ENCODE peak calls at places on chromosome 12, in ten cellular contexts. One of them, this sample, is unnamed.

GRCh38 chr12:50059440-50060119 is 2.2 kb downstream of the ASIC1 start:
- DNase-seq in CD4-positive, alpha-beta memory T cell: peak
- DNase-seq in RWPE1: no peak
- DNase-seq in occipital lobe: no peak
- DNase-seq in myocyte: no peak
- DNase-seq in activated CD4-positive, alpha-beta T cell treated with anti-CD3 and anti-CD28 coated beads, Interleukin-2, amount 50 U/mL, for 1 hour: peak
- DNase-seq in small intestine: no peak
- DNase-seq in nucleus accumbens: no peak
- DNase-seq in astrocyte of the spinal cord: no peak
- DNase-seq in activated B cell treated with CpG ODN at 0.5 μM for 24 hours: no peak
- DNase-seq in this sample: no peak

GRCh38 chr12:112850343-112850742 is 56.4 kb upstream of the OAS1 start:
- DNase-seq in astrocyte of the spinal cord: no peak
- DNase-seq in nucleus accumbens: peak
- DNase-seq in myocyte: no peak
- DNase-seq in small intestine: no peak
- DNase-seq in RWPE1: no peak
- DNase-seq in CD4-positive, alpha-beta memory T cell: no peak
- DNase-seq in activated B cell treated with CpG ODN at 0.5 μM for 24 hours: no peak
- DNase-seq in activated CD4-positive, alpha-beta T cell treated with anti-CD3 and anti-CD28 coated beads, Interleukin-2, amount 50 U/mL, for 1 hour: no peak
- DNase-seq in occipital lobe: peak
- DNase-seq in this sample: no peak

GRCh38 chr12:113220593-113221180 is 577 bp upstream of the TPCN1 start:
- DNase-seq in RWPE1: no peak
- DNase-seq in occipital lobe: no peak
- DNase-seq in myocyte: no peak
- DNase-seq in activated CD4-positive, alpha-beta T cell treated with anti-CD3 and anti-CD28 coated beads, Interleukin-2, amount 50 U/mL, for 1 hour: no peak
- DNase-seq in astrocyte of the spinal cord: peak
- DNase-seq in CD4-positive, alpha-beta memory T cell: peak
- DNase-seq in activated B cell treated with CpG ODN at 0.5 μM for 24 hours: no peak
- DNase-seq in nucleus accumbens: no peak
- DNase-seq in small intestine: no peak
- DNase-seq in this sample: no peak

GRCh38 chr12:132417741-132418140 is 72.2 kb upstream of the FBRSL1 start:
- DNase-seq in astrocyte of the spinal cord: no peak
- DNase-seq in CD4-positive, alpha-beta memory T cell: no peak
- DNase-seq in occipital lobe: no peak
- DNase-seq in RWPE1: no peak
- DNase-seq in myocyte: no peak
- DNase-seq in activated CD4-positive, alpha-beta T cell treated with anti-CD3 and anti-CD28 coated beads, Interleukin-2, amount 50 U/mL, for 1 hour: no peak
- DNase-seq in small intestine: no peak
- DNase-seq in nucleus accumbens: no peak
- DNase-seq in activated B cell treated with CpG ODN at 0.5 μM for 24 hours: no peak
- DNase-seq in this sample: no peak

GRCh38 chr12:22598763-22599161 is 26.2 kb upstream of the ETNK1 start:
- DNase-seq in RWPE1: no peak
- DNase-seq in astrocyte of the spinal cord: no peak
- DNase-seq in activated CD4-positive, alpha-beta T cell treated with anti-CD3 and anti-CD28 coated beads, Interleukin-2, amount 50 U/mL, for 1 hour: no peak
- DNase-seq in nucleus accumbens: no peak
- DNase-seq in small intestine: peak
- DNase-seq in myocyte: no peak
- DNase-seq in activated B cell treated with CpG ODN at 0.5 μM for 24 hours: no peak
- DNase-seq in occipital lobe: no peak
- DNase-seq in CD4-positive, alpha-beta memory T cell: no peak
- DNase-seq in this sample: no peak

GRCh38 chr12:113359133-113359938 is 949 bp downstream of the PLBD2 start:
- DNase-seq in CD4-positive, alpha-beta memory T cell: peak
- DNase-seq in occipital lobe: peak
- DNase-seq in RWPE1: no peak
- DNase-seq in nucleus accumbens: peak
- DNase-seq in myocyte: peak
- DNase-seq in activated CD4-positive, alpha-beta T cell treated with anti-CD3 and anti-CD28 coated beads, Interleukin-2, amount 50 U/mL, for 1 hour: no peak
- DNase-seq in activated B cell treated with CpG ODN at 0.5 μM for 24 hours: no peak
- DNase-seq in small intestine: no peak
- DNase-seq in astrocyte of the spinal cord: no peak
- DNase-seq in this sample: no peak

GRCh38 chr12:105676694-105677093 is 346.2 kb downstream of the C12orf75 start:
- DNase-seq in nucleus accumbens: no peak
- DNase-seq in CD4-positive, alpha-beta memory T cell: no peak
- DNase-seq in astrocyte of the spinal cord: no peak
- DNase-seq in activated B cell treated with CpG ODN at 0.5 μM for 24 hours: no peak
- DNase-seq in activated CD4-positive, alpha-beta T cell treated with anti-CD3 and anti-CD28 coated beads, Interleukin-2, amount 50 U/mL, for 1 hour: no peak
- DNase-seq in small intestine: peak
- DNase-seq in myocyte: no peak
- DNase-seq in occipital lobe: no peak
- DNase-seq in RWPE1: no peak
- DNase-seq in this sample: no peak

GRCh38 chr12:68042212-68042699 is 53.0 kb downstream of the IFNG-AS1 start:
- DNase-seq in small intestine: no peak
- DNase-seq in CD4-positive, alpha-beta memory T cell: no peak
- DNase-seq in nucleus accumbens: no peak
- DNase-seq in activated CD4-positive, alpha-beta T cell treated with anti-CD3 and anti-CD28 coated beads, Interleukin-2, amount 50 U/mL, for 1 hour: no peak
- DNase-seq in myocyte: peak
- DNase-seq in astrocyte of the spinal cord: no peak
- DNase-seq in occipital lobe: no peak
- DNase-seq in activated B cell treated with CpG ODN at 0.5 μM for 24 hours: no peak
- DNase-seq in RWPE1: peak
- DNase-seq in this sample: no peak

GRCh38 chr12:73076760-73077159 is 804.6 kb downstream of the TRHDE start:
- DNase-seq in CD4-positive, alpha-beta memory T cell: no peak
- DNase-seq in nucleus accumbens: no peak
- DNase-seq in activated B cell treated with CpG ODN at 0.5 μM for 24 hours: no peak
- DNase-seq in myocyte: no peak
- DNase-seq in small intestine: no peak
- DNase-seq in activated CD4-positive, alpha-beta T cell treated with anti-CD3 and anti-CD28 coated beads, Interleukin-2, amount 50 U/mL, for 1 hour: no peak
- DNase-seq in astrocyte of the spinal cord: no peak
- DNase-seq in occipital lobe: no peak
- DNase-seq in RWPE1: no peak
- DNase-seq in this sample: no peak

GRCh38 chr12:25979563-25979962 is 21.1 kb downstream of the RASSF8 start:
- DNase-seq in nucleus accumbens: no peak
- DNase-seq in myocyte: no peak
- DNase-seq in RWPE1: no peak
- DNase-seq in small intestine: no peak
- DNase-seq in CD4-positive, alpha-beta memory T cell: no peak
- DNase-seq in activated CD4-positive, alpha-beta T cell treated with anti-CD3 and anti-CD28 coated beads, Interleukin-2, amount 50 U/mL, for 1 hour: no peak
- DNase-seq in astrocyte of the spinal cord: peak
- DNase-seq in occipital lobe: no peak
- DNase-seq in activated B cell treated with CpG ODN at 0.5 μM for 24 hours: no peak
- DNase-seq in this sample: no peak

GRCh38 chr12:117514016-117514415 is 152.6 kb upstream of the NOS1 start:
- DNase-seq in small intestine: no peak
- DNase-seq in nucleus accumbens: peak
- DNase-seq in RWPE1: no peak
- DNase-seq in CD4-positive, alpha-beta memory T cell: no peak
- DNase-seq in occipital lobe: peak
- DNase-seq in activated B cell treated with CpG ODN at 0.5 μM for 24 hours: no peak
- DNase-seq in activated CD4-positive, alpha-beta T cell treated with anti-CD3 and anti-CD28 coated beads, Interleukin-2, amount 50 U/mL, for 1 hour: no peak
- DNase-seq in myocyte: no peak
- DNase-seq in astrocyte of the spinal cord: no peak
- DNase-seq in this sample: no peak

GRCh38 chr12:52313461-52313860 is 7.7 kb downstream of the KRT83 start:
- DNase-seq in small intestine: no peak
- DNase-seq in astrocyte of the spinal cord: no peak
- DNase-seq in activated CD4-positive, alpha-beta T cell treated with anti-CD3 and anti-CD28 coated beads, Interleukin-2, amount 50 U/mL, for 1 hour: no peak
- DNase-seq in occipital lobe: no peak
- DNase-seq in activated B cell treated with CpG ODN at 0.5 μM for 24 hours: no peak
- DNase-seq in nucleus accumbens: no peak
- DNase-seq in RWPE1: no peak
- DNase-seq in CD4-positive, alpha-beta memory T cell: no peak
- DNase-seq in myocyte: no peak
- DNase-seq in this sample: no peak

GRCh38 chr12:49870501-49871262 is 27.8 kb upstream of the BCDIN3D start:
- DNase-seq in astrocyte of the spinal cord: no peak
- DNase-seq in occipital lobe: no peak
- DNase-seq in CD4-positive, alpha-beta memory T cell: no peak
- DNase-seq in activated B cell treated with CpG ODN at 0.5 μM for 24 hours: no peak
- DNase-seq in nucleus accumbens: no peak
- DNase-seq in myocyte: no peak
- DNase-seq in small intestine: no peak
- DNase-seq in RWPE1: no peak
- DNase-seq in activated CD4-positive, alpha-beta T cell treated with anti-CD3 and anti-CD28 coated beads, Interleukin-2, amount 50 U/mL, for 1 hour: no peak
- DNase-seq in this sample: no peak

GRCh38 chr12:86697916-86698315 is 441.7 kb upstream of the MGAT4C start:
- DNase-seq in CD4-positive, alpha-beta memory T cell: no peak
- DNase-seq in small intestine: no peak
- DNase-seq in occipital lobe: no peak
- DNase-seq in nucleus accumbens: no peak
- DNase-seq in astrocyte of the spinal cord: no peak
- DNase-seq in myocyte: no peak
- DNase-seq in activated B cell treated with CpG ODN at 0.5 μM for 24 hours: no peak
- DNase-seq in activated CD4-positive, alpha-beta T cell treated with anti-CD3 and anti-CD28 coated beads, Interleukin-2, amount 50 U/mL, for 1 hour: no peak
- DNase-seq in RWPE1: no peak
- DNase-seq in this sample: no peak

GRCh38 chr12:51429705-51430104 is 5.1 kb downstream of the SLC4A8 start:
- DNase-seq in nucleus accumbens: no peak
- DNase-seq in occipital lobe: no peak
- DNase-seq in astrocyte of the spinal cord: no peak
- DNase-seq in RWPE1: no peak
- DNase-seq in CD4-positive, alpha-beta memory T cell: no peak
- DNase-seq in activated B cell treated with CpG ODN at 0.5 μM for 24 hours: no peak
- DNase-seq in myocyte: no peak
- DNase-seq in activated CD4-positive, alpha-beta T cell treated with anti-CD3 and anti-CD28 coated beads, Interleukin-2, amount 50 U/mL, for 1 hour: no peak
- DNase-seq in small intestine: no peak
- DNase-seq in this sample: no peak

GRCh38 chr12:76441016-76441415 is 92.8 kb upstream of the BBS10 start:
- DNase-seq in activated CD4-positive, alpha-beta T cell treated with anti-CD3 and anti-CD28 coated beads, Interleukin-2, amount 50 U/mL, for 1 hour: no peak
- DNase-seq in occipital lobe: no peak
- DNase-seq in small intestine: no peak
- DNase-seq in CD4-positive, alpha-beta memory T cell: no peak
- DNase-seq in myocyte: no peak
- DNase-seq in RWPE1: no peak
- DNase-seq in astrocyte of the spinal cord: no peak
- DNase-seq in nucleus accumbens: no peak
- DNase-seq in activated B cell treated with CpG ODN at 0.5 μM for 24 hours: no peak
- DNase-seq in this sample: no peak

GRCh38 chr12:64998327-64999156 is 122.6 kb downstream of the WIF1 start:
- DNase-seq in small intestine: no peak
- DNase-seq in astrocyte of the spinal cord: no peak
- DNase-seq in CD4-positive, alpha-beta memory T cell: no peak
- DNase-seq in occipital lobe: no peak
- DNase-seq in myocyte: no peak
- DNase-seq in RWPE1: no peak
- DNase-seq in nucleus accumbens: peak
- DNase-seq in activated CD4-positive, alpha-beta T cell treated with anti-CD3 and anti-CD28 coated beads, Interleukin-2, amount 50 U/mL, for 1 hour: no peak
- DNase-seq in activated B cell treated with CpG ODN at 0.5 μM for 24 hours: no peak
- DNase-seq in this sample: no peak

GRCh38 chr12:98838282-98838681 is 193.2 kb downstream of the APAF1 start:
- DNase-seq in myocyte: peak
- DNase-seq in activated B cell treated with CpG ODN at 0.5 μM for 24 hours: no peak
- DNase-seq in RWPE1: no peak
- DNase-seq in CD4-positive, alpha-beta memory T cell: no peak
- DNase-seq in astrocyte of the spinal cord: peak
- DNase-seq in small intestine: no peak
- DNase-seq in occipital lobe: peak
- DNase-seq in activated CD4-positive, alpha-beta T cell treated with anti-CD3 and anti-CD28 coated beads, Interleukin-2, amount 50 U/mL, for 1 hour: no peak
- DNase-seq in nucleus accumbens: no peak
- DNase-seq in this sample: no peak

GRCh38 chr12:40226652-40227051 is 1.9 kb downstream of the LRRK2 start:
- DNase-seq in activated B cell treated with CpG ODN at 0.5 μM for 24 hours: peak
- DNase-seq in CD4-positive, alpha-beta memory T cell: no peak
- DNase-seq in activated CD4-positive, alpha-beta T cell treated with anti-CD3 and anti-CD28 coated beads, Interleukin-2, amount 50 U/mL, for 1 hour: no peak
- DNase-seq in RWPE1: peak
- DNase-seq in occipital lobe: peak
- DNase-seq in astrocyte of the spinal cord: peak
- DNase-seq in small intestine: no peak
- DNase-seq in myocyte: peak
- DNase-seq in nucleus accumbens: no peak
- DNase-seq in this sample: peak

GRCh38 chr12:48615681-48616080 is 45.8 kb upstream of the LALBA start:
- DNase-seq in activated CD4-positive, alpha-beta T cell treated with anti-CD3 and anti-CD28 coated beads, Interleukin-2, amount 50 U/mL, for 1 hour: no peak
- DNase-seq in astrocyte of the spinal cord: no peak
- DNase-seq in small intestine: no peak
- DNase-seq in occipital lobe: no peak
- DNase-seq in myocyte: peak
- DNase-seq in activated B cell treated with CpG ODN at 0.5 μM for 24 hours: no peak
- DNase-seq in CD4-positive, alpha-beta memory T cell: no peak
- DNase-seq in nucleus accumbens: no peak
- DNase-seq in RWPE1: no peak
- DNase-seq in this sample: no peak